ENCODE peak calls at places on chromosomes 6 and 20, in four cellular contexts. Q is tibial nerve, U is cardiac fibroblast, Y is GM20000. A is an unnamed sample.

GRCh38 chr6:37485259-37485658 is 14.4 kb downstream of the CCDC167 start:
- DNase-seq in Q (no peak), U (no peak), Y (no peak), A (no peak)

GRCh38 chr20:49380245-49380875 is 102.1 kb downstream of the KCNB1 start:
- DNase-seq in Y (no peak), U (no peak), Q (no peak), A (no peak)

GRCh38 chr20:32203556-32204484 is 3.7 kb downstream of the PLAGL2 start:
- DNase-seq in U (no peak), Q (no peak), Y (no peak), A (peak; percentile 96)

GRCh38 chr6:42197574-42198362 is 3.0 kb upstream of the GUCA1B start:
- DNase-seq in U (peak; percentile 72), Q (no peak), Y (no peak), A (peak; percentile 20)

GRCh38 chr6:13147396-13148181 is 180.7 kb downstream of the TBC1D7 start:
- DNase-seq in Y (no peak), Q (no peak), U (no peak), A (no peak)

GRCh38 chr20:10467985-10468845 is 33.1 kb downstream of the SLX4IP start:
- DNase-seq in Q (no peak), Y (no peak), U (no peak), A (no peak)

GRCh38 chr6:12751694-12752304 is 35.2 kb downstream of the PHACTR1 start:
- DNase-seq in Q (peak; percentile 61), Y (peak; percentile 76), U (peak; percentile 65), A (peak; percentile 65)

GRCh38 chr20:61436674-61437279 is 184.7 kb downstream of the CDH4 start:
- DNase-seq in U (peak; percentile 50), Q (no peak), Y (no peak), A (no peak)

GRCh38 chr20:49595346-49595745 is 27.4 kb upstream of the PTGIS start:
- DNase-seq in Y (no peak), U (no peak), Q (no peak), A (no peak)

GRCh38 chr6:5998741-5999687 is 7.7 kb downstream of the NRN1 start:
- DNase-seq in Y (peak; percentile 30), U (no peak), Q (no peak), A (peak; percentile 43)

GRCh38 chr6:169529931-169530761 is 171.7 kb downstream of the WDR27 start:
- DNase-seq in Q (no peak), U (peak; percentile 52), Y (no peak), A (peak; percentile 79)

GRCh38 chr6:134047673-134048072 is 4.8 kb downstream of the SLC2A12 start:
- DNase-seq in Q (no peak), U (no peak), Y (no peak), A (no peak)

GRCh38 chr6:134195164-134195906 is 122.6 kb downstream of the SGK1 start:
- DNase-seq in U (peak; percentile 63), Q (no peak), Y (no peak), A (no peak)

GRCh38 chr20:33442136-33443005 is 1.2 kb downstream of the SNTA1 start:
- DNase-seq in Q (no peak), U (no peak), Y (no peak), A (peak; percentile 26)

GRCh38 chr20:33443512-33444239 is at the start of gene SNTA1:
- DNase-seq in Q (peak; percentile 80), U (peak; percentile 90), Y (peak; percentile 97), A (peak; percentile 94)

GRCh38 chr20:33443006-33443511 is 504 bp downstream of the SNTA1 start:
- DNase-seq in Q (no peak), Y (no peak), U (no peak), A (peak; percentile 37)

GRCh38 chr20:33445881-33446615 is 2.5 kb upstream of the SNTA1 start:
- DNase-seq in U (no peak), Q (no peak), Y (no peak), A (no peak)

DNA sequence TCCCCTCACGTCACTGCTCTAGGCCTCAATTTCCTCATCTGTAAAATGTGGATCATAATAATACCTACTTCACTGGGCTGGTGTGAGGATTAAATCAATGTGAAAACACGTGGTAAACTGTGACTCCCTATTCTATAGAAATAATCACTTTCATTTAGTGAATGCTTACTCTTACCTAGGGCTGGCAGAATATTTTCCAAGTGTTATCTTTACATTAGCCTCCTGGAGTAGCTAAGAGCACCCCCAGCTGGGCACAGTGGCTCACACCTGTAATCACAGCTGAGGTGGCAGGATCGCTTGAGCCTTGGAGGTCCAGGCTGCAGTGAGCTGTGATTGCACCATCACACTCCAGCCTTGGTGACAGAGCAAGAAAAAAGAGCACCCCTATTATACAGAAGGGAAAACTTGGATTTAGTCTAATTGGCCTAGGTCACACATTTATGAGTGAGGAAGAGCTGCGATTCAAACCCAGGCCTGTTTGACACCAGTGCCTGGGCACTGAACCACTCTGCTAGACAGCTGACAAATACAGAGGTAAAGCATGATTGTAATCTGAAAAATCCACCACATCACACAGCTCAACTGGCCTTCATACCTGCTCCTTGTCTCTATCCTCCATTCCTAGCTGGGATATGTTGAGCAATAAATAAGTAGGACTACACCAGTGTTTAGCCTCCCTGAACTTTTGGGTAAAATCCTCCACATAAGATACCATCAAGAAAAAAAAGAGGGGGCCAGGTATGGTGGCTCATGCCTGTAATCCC is 1.4 kb upstream of the SNTA1 start:
- DNase-seq in Y (no peak), U (no peak), Q (no peak), A (peak; percentile 66)
- TF ChIP-seq CTCF in Y (peak; percentile 29), U (no peak), Q (no peak), A (peak; percentile 43)

DNA sequence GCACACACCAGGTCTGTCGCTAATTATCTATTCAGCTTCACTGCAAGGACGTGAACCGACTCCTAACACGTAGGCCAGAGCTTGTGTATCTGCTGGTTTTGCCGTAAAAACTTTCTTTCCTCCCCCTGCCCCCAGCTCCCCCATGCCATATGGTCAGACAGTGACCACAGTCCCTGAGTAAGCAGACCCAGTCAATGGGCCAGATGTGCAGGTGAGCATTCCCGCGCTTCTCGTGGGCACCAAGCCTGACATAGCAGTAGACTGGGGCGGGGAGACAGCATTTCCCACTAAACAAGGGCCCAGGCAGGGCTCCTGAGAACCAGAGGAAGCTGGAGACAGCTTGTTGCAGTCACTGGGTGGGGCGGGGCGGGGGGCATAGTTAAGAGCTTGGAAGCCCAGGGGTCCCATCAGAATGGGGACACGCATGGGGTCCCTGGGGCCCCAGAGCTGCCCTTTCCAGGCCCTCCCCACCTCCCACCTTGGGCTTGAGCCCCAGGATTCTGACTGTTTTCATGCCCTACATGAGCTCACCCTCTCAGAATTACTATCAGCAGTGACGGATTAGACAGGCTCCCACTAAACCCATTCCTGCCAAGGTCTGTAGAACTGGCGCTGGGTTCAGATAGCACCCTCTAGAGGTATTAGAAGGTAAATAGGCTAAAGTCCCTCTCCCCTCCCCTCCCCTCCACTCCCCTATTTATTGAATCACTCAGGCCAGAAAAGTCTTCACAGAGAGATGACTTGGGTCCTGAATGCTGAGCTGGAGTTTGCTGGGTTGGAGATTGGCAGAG is 51.8 kb downstream of the CDH26 start:
- DNase-seq in Q (no peak), Y (no peak), U (no peak), A (no peak)
- TF ChIP-seq CTCF in Q (no peak), Y (no peak), U (no peak), A (peak; percentile 25)

DNA sequence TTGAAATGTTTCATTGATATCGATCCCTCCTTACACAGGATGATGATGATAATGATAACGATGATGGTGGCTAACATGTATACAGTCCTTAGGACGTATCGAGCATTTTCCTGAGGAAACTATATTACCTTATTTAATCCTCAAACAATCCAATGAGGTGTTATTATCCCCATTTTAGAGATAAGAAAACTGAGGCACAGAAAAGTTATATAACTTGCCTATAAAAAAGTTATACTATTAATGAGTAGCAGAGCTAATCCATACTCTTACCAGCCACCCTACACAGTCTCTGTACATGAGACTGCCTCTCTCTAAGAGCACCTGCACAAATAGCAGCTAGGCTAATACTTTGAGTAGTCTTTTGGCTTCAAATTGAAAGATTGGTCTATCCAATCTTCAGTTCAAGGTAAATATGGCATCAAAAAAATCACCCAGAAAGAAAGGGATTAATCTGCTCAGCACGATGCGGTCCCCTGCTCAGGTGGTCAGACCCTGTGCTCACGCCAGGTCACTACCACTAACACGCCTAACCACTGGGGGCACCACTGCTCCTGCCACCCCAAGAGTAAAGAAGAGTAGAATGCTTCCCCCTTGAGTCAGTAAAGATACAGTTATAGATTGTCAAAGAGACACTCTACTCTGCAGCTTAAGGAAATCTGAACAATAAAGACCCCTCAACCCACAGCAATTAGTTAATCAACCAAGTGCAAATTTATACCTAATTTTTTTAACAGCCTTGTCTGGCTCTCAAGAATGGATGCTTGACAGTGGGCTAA is 15.0 kb downstream of the GABBR1 start:
- DNase-seq in Q (no peak), Y (no peak), U (no peak), A (peak; percentile 18)
- TF ChIP-seq CTCF in Q (no peak), Y (peak; percentile 14), U (peak; percentile 21), A (no peak)

GRCh38 chr6:137163732-137164318 is 9.6 kb downstream of the IL22RA2 start:
- DNase-seq in U (no peak), Y (no peak), Q (no peak), A (no peak)

GRCh38 chr6:137165375-137166246 is 7.8 kb downstream of the IL22RA2 start:
- DNase-seq in Q (no peak), U (no peak), Y (peak; percentile 32), A (peak; percentile 67)

GRCh38 chr6:137162692-137163303 is 10.6 kb downstream of the IL22RA2 start:
- DNase-seq in Q (no peak), U (no peak), Y (no peak), A (no peak)

GRCh38 chr6:137167702-137168377 is 5.6 kb downstream of the IL22RA2 start:
- DNase-seq in U (no peak), Q (no peak), Y (no peak), A (peak; percentile 39)

GRCh38 chr6:137166247-137167098 is 7.0 kb downstream of the IL22RA2 start:
- DNase-seq in U (no peak), Q (no peak), Y (no peak), A (no peak)
- TF ChIP-seq CTCF in U (no peak), Q (no peak), Y (no peak), A (no peak)

GRCh38 chr6:40328376-40328987 is 258.7 kb downstream of the LRFN2 start:
- DNase-seq in Y (peak; percentile 19), Q (no peak), U (no peak), A (peak; percentile 59)
- TF ChIP-seq CTCF in Y (peak; percentile 52), Q (peak; percentile 9), U (no peak), A (peak; percentile 74)

GRCh38 chr6:3565291-3565690 is 108.4 kb upstream of the SLC22A23 start:
- DNase-seq in Q (no peak), Y (no peak), U (no peak), A (no peak)

GRCh38 chr6:3559561-3559960 is 102.7 kb upstream of the SLC22A23 start:
- DNase-seq in Y (no peak), Q (peak; percentile 1), U (no peak), A (no peak)

GRCh38 chr6:3566812-3567211 is 110.0 kb upstream of the SLC22A23 start:
- DNase-seq in U (peak; percentile 6), Y (no peak), Q (no peak), A (no peak)

GRCh38 chr6:3561745-3562144 is 104.9 kb upstream of the SLC22A23 start:
- DNase-seq in Y (no peak), Q (no peak), U (peak; percentile 35), A (no peak)
- TF ChIP-seq CTCF in Y (no peak), Q (no peak), U (peak; percentile 41), A (no peak)

GRCh38 chr20:8373579-8373978 is 241.5 kb downstream of the PLCB1 start:
- DNase-seq in Y (no peak), U (no peak), Q (no peak), A (no peak)
- TF ChIP-seq CTCF in Y (no peak), U (no peak), Q (no peak), A (no peak)